ENCODE peak calls at places on chromosomes 11 and 22, in seven cellular contexts. One of them, this sample, is unnamed. For H3K4me1, the result is how much of the 10 kb centered on the place peaks cover.

GRCh38 chr22:18075101-18075730 is 2.6 kb upstream of the PEX26 start:
- DNase-seq in GM23248: no peak
- DNase-seq in uterus: no peak
- DNase-seq in esophagus squamous epithelium: no peak
- DNase-seq in upper lobe of left lung: no peak
- DNase-seq in fibroblast of lung: no peak
- DNase-seq in PC-9: no peak
- DNase-seq in this sample: no peak

GRCh38 chr11:12013771-12014170 is 5.3 kb upstream of the DKK3 start:
- DNase-seq in esophagus squamous epithelium: no peak
- DNase-seq in fibroblast of lung: no peak
- DNase-seq in upper lobe of left lung: no peak
- DNase-seq in uterus: no peak
- DNase-seq in PC-9: no peak
- DNase-seq in GM23248: peak
- DNase-seq in this sample: no peak

GRCh38 chr22:33255781-33256180 is 197.6 kb upstream of the SYN3 start:
- DNase-seq in fibroblast of lung: no peak
- DNase-seq in esophagus squamous epithelium: no peak
- DNase-seq in PC-9: no peak
- DNase-seq in upper lobe of left lung: no peak
- DNase-seq in GM23248: no peak
- DNase-seq in uterus: no peak
- DNase-seq in this sample: no peak

GRCh38 chr22:33357894-33358440 is 299.8 kb upstream of the SYN3 start:
- DNase-seq in fibroblast of lung: no peak
- DNase-seq in PC-9: no peak
- DNase-seq in upper lobe of left lung: no peak
- DNase-seq in esophagus squamous epithelium: no peak
- DNase-seq in uterus: no peak
- DNase-seq in GM23248: no peak
- DNase-seq in this sample: no peak

GRCh38 chr22:49687333-49687732 is 140.3 kb downstream of the BRD1 start:
- DNase-seq in uterus: no peak
- DNase-seq in upper lobe of left lung: peak
- DNase-seq in PC-9: no peak
- DNase-seq in esophagus squamous epithelium: no peak
- DNase-seq in fibroblast of lung: no peak
- DNase-seq in GM23248: no peak
- DNase-seq in this sample: no peak

GRCh38 chr11:116690623-116691022 is 82.2 kb downstream of the BUD13 start:
- DNase-seq in esophagus squamous epithelium: no peak
- DNase-seq in fibroblast of lung: no peak
- DNase-seq in GM23248: no peak
- DNase-seq in upper lobe of left lung: no peak
- DNase-seq in uterus: no peak
- DNase-seq in PC-9: no peak
- DNase-seq in this sample: no peak

GRCh38 chr11:111785886-111786412 is 19.8 kb upstream of the PPP2R1B start:
- DNase-seq in upper lobe of left lung: no peak
- DNase-seq in GM23248: no peak
- DNase-seq in esophagus squamous epithelium: no peak
- DNase-seq in fibroblast of lung: no peak
- DNase-seq in uterus: no peak
- DNase-seq in PC-9: no peak
- DNase-seq in this sample: no peak

GRCh38 chr11:121591405-121592033 is 138.8 kb upstream of the SORL1-AS1 start:
- DNase-seq in PC-9: no peak
- DNase-seq in uterus: peak
- DNase-seq in esophagus squamous epithelium: no peak
- DNase-seq in upper lobe of left lung: no peak
- DNase-seq in GM23248: peak
- DNase-seq in fibroblast of lung: peak
- DNase-seq in this sample: peak

GRCh38 chr22:33302049-33302545 is 243.9 kb upstream of the SYN3 start:
- DNase-seq in fibroblast of lung: peak
- DNase-seq in GM23248: peak
- DNase-seq in upper lobe of left lung: peak
- DNase-seq in PC-9: peak
- DNase-seq in uterus: peak
- DNase-seq in esophagus squamous epithelium: peak
- DNase-seq in this sample: peak

GRCh38 chr11:109789911-109790310 is 303.3 kb upstream of the ZC3H12C start:
- DNase-seq in PC-9: no peak
- DNase-seq in GM23248: peak
- DNase-seq in fibroblast of lung: no peak
- DNase-seq in upper lobe of left lung: no peak
- DNase-seq in uterus: no peak
- DNase-seq in esophagus squamous epithelium: no peak
- DNase-seq in this sample: no peak

GRCh38 chr22:37243402-37244113 is 511 bp downstream of the RAC2 start:
- DNase-seq in uterus: no peak
- DNase-seq in upper lobe of left lung: no peak
- DNase-seq in fibroblast of lung: no peak
- DNase-seq in esophagus squamous epithelium: no peak
- DNase-seq in GM23248: no peak
- DNase-seq in PC-9: no peak
- DNase-seq in this sample: no peak

GRCh38 chr11:64305691-64306562 is 603 bp downstream of the ESRRA start:
- DNase-seq in fibroblast of lung: peak
- DNase-seq in uterus: peak
- DNase-seq in upper lobe of left lung: peak
- DNase-seq in PC-9: peak
- DNase-seq in esophagus squamous epithelium: peak
- DNase-seq in GM23248: peak
- DNase-seq in this sample: no peak

GRCh38 chr11:11948242-11948947 is 60.0 kb downstream of the DKK3 start:
- DNase-seq in fibroblast of lung: no peak
- DNase-seq in PC-9: no peak
- DNase-seq in esophagus squamous epithelium: no peak
- DNase-seq in GM23248: no peak
- DNase-seq in uterus: no peak
- DNase-seq in upper lobe of left lung: no peak
- DNase-seq in this sample: no peak

GRCh38 chr11:96748639-96749370 is 359.0 kb downstream of the JRKL start:
- DNase-seq in PC-9: no peak
- DNase-seq in upper lobe of left lung: no peak
- DNase-seq in uterus: no peak
- DNase-seq in esophagus squamous epithelium: no peak
- DNase-seq in fibroblast of lung: peak
- DNase-seq in GM23248: peak
- DNase-seq in this sample: no peak

GRCh38 chr22:17159504-17159951 is 451 bp upstream of the HDHD5 start:
- DNase-seq in esophagus squamous epithelium: no peak
- DNase-seq in uterus: peak
- DNase-seq in GM23248: peak
- DNase-seq in PC-9: peak
- DNase-seq in fibroblast of lung: peak
- DNase-seq in upper lobe of left lung: peak
- DNase-seq in this sample: no peak

GRCh38 chr11:4979021-4979420 is 15.6 kb upstream of the OR51L1 start:
- DNase-seq in esophagus squamous epithelium: no peak
- DNase-seq in uterus: no peak
- DNase-seq in GM23248: no peak
- DNase-seq in PC-9: no peak
- DNase-seq in fibroblast of lung: no peak
- DNase-seq in upper lobe of left lung: no peak
- DNase-seq in this sample: no peak

GRCh38 chr11:659532-660085 is 22.5 kb downstream of the DRD4 start:
- DNase-seq in esophagus squamous epithelium: no peak
- DNase-seq in fibroblast of lung: no peak
- DNase-seq in GM23248: no peak
- DNase-seq in upper lobe of left lung: no peak
- DNase-seq in uterus: no peak
- DNase-seq in PC-9: no peak
- DNase-seq in this sample: no peak

DNA sequence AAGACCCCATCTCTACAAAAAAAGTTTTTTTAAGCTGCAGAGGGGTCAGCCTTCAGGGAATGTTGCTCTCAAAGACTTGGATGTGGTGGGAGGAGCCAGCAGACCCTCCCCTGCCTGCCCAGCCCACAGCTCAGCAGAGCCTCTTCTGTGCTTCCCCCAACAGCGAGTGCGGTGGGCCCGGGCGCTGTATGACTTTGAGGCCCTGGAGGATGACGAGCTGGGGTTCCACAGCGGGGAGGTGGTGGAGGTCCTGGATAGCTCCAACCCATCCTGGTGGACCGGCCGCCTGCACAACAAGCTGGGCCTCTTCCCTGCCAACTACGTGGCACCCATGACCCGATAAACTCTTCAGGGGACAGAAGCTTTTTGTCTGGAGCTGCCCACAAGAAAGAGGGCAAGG is 10.5 kb downstream of the TMA7B start:
- DNase-seq in uterus: no peak
- DNase-seq in upper lobe of left lung: peak
- DNase-seq in PC-9: no peak
- DNase-seq in GM23248: no peak
- DNase-seq in fibroblast of lung: no peak
- DNase-seq in esophagus squamous epithelium: no peak
- DNase-seq in this sample: no peak
- H3K4me1 ChIP-seq in uterus: under half
- H3K4me1 ChIP-seq in upper lobe of left lung: under half
- H3K4me1 ChIP-seq in PC-9: under half
- H3K4me1 ChIP-seq in GM23248: under half
- H3K4me1 ChIP-seq in fibroblast of lung: under half
- H3K4me1 ChIP-seq in esophagus squamous epithelium: under half
- H3K4me1 ChIP-seq in this sample: under half

GRCh38 chr11:126153006-126153405 is 58.4 kb downstream of the RPUSD4 start:
- DNase-seq in GM23248: no peak
- DNase-seq in esophagus squamous epithelium: no peak
- DNase-seq in uterus: no peak
- DNase-seq in fibroblast of lung: no peak
- DNase-seq in PC-9: no peak
- DNase-seq in upper lobe of left lung: no peak
- DNase-seq in this sample: no peak

GRCh38 chr11:126152152-126152551 is 59.3 kb downstream of the RPUSD4 start:
- DNase-seq in GM23248: no peak
- DNase-seq in esophagus squamous epithelium: no peak
- DNase-seq in PC-9: no peak
- DNase-seq in fibroblast of lung: no peak
- DNase-seq in uterus: no peak
- DNase-seq in upper lobe of left lung: no peak
- DNase-seq in this sample: no peak

GRCh38 chr11:126150256-126150655 is 61.2 kb downstream of the RPUSD4 start:
- DNase-seq in uterus: no peak
- DNase-seq in GM23248: no peak
- DNase-seq in fibroblast of lung: no peak
- DNase-seq in upper lobe of left lung: no peak
- DNase-seq in esophagus squamous epithelium: no peak
- DNase-seq in PC-9: no peak
- DNase-seq in this sample: no peak

GRCh38 chr11:126153999-126154398 is 57.5 kb downstream of the RPUSD4 start:
- DNase-seq in fibroblast of lung: peak
- DNase-seq in PC-9: peak
- DNase-seq in uterus: peak
- DNase-seq in upper lobe of left lung: no peak
- DNase-seq in GM23248: peak
- DNase-seq in esophagus squamous epithelium: no peak
- DNase-seq in this sample: no peak

GRCh38 chr11:126152586-126152985 is 58.9 kb downstream of the RPUSD4 start:
- DNase-seq in fibroblast of lung: no peak
- DNase-seq in upper lobe of left lung: no peak
- DNase-seq in GM23248: no peak
- DNase-seq in esophagus squamous epithelium: no peak
- DNase-seq in PC-9: peak
- DNase-seq in uterus: no peak
- DNase-seq in this sample: no peak
- H3K4me1 ChIP-seq in fibroblast of lung: under half
- H3K4me1 ChIP-seq in upper lobe of left lung: under half
- H3K4me1 ChIP-seq in GM23248: under half
- H3K4me1 ChIP-seq in esophagus squamous epithelium: under half
- H3K4me1 ChIP-seq in PC-9: under half
- H3K4me1 ChIP-seq in uterus: under half
- H3K4me1 ChIP-seq in this sample: under half

GRCh38 chr22:28821452-28821851 is 21.1 kb upstream of the XBP1 start:
- DNase-seq in uterus: no peak
- DNase-seq in upper lobe of left lung: no peak
- DNase-seq in GM23248: no peak
- DNase-seq in esophagus squamous epithelium: no peak
- DNase-seq in fibroblast of lung: no peak
- DNase-seq in PC-9: no peak
- DNase-seq in this sample: no peak

GRCh38 chr22:28820885-28821284 is 20.5 kb upstream of the XBP1 start:
- DNase-seq in PC-9: no peak
- DNase-seq in upper lobe of left lung: no peak
- DNase-seq in fibroblast of lung: no peak
- DNase-seq in esophagus squamous epithelium: no peak
- DNase-seq in uterus: no peak
- DNase-seq in GM23248: no peak
- DNase-seq in this sample: no peak

GRCh38 chr22:28819253-28820096 is 19.1 kb upstream of the XBP1 start:
- DNase-seq in esophagus squamous epithelium: no peak
- DNase-seq in PC-9: peak
- DNase-seq in uterus: no peak
- DNase-seq in GM23248: no peak
- DNase-seq in upper lobe of left lung: no peak
- DNase-seq in fibroblast of lung: no peak
- DNase-seq in this sample: no peak

GRCh38 chr22:28826921-28827320 is 26.6 kb upstream of the XBP1 start:
- DNase-seq in fibroblast of lung: no peak
- DNase-seq in PC-9: no peak
- DNase-seq in upper lobe of left lung: no peak
- DNase-seq in uterus: no peak
- DNase-seq in GM23248: no peak
- DNase-seq in esophagus squamous epithelium: no peak
- DNase-seq in this sample: no peak

DNA sequence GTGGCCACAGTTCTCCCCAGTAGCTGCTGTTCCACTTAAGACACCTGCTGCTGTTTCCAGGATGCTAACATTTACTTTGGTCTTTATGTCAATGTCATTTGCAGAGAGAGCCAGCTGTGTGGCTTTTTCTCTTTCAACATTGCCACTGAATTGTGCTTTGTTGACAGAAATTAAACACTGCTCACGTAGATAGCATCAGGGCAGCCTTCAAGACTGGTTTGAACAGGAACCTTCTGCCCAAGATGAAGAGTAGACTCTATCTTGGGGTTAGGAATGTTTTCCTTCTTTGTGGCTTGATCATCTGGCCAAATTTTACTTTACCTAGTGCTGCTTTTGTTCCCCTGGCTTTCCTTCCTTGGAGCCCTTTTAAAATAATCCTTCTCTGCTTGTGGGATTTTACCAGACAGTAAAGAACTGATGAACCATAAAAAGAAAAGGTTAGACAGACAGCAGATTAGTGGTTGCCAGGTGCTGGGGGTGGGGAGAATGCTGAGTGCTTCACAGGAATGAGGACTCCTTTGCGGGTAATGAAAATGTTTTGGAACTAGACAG is 22.6 kb upstream of the XBP1 start:
- DNase-seq in fibroblast of lung: no peak
- DNase-seq in GM23248: no peak
- DNase-seq in upper lobe of left lung: no peak
- DNase-seq in esophagus squamous epithelium: no peak
- DNase-seq in PC-9: peak
- DNase-seq in uterus: no peak
- DNase-seq in this sample: no peak
- H3K4me1 ChIP-seq in fibroblast of lung: under half
- H3K4me1 ChIP-seq in GM23248: under half
- H3K4me1 ChIP-seq in upper lobe of left lung: under half
- H3K4me1 ChIP-seq in esophagus squamous epithelium: under half
- H3K4me1 ChIP-seq in PC-9: under half
- H3K4me1 ChIP-seq in uterus: under half
- H3K4me1 ChIP-seq in this sample: under half

GRCh38 chr11:44998051-44998450 is 47.4 kb upstream of the TP53I11 start:
- DNase-seq in PC-9: no peak
- DNase-seq in fibroblast of lung: no peak
- DNase-seq in GM23248: no peak
- DNase-seq in uterus: no peak
- DNase-seq in esophagus squamous epithelium: no peak
- DNase-seq in upper lobe of left lung: no peak
- DNase-seq in this sample: no peak
- H3K4me1 ChIP-seq in PC-9: under half
- H3K4me1 ChIP-seq in fibroblast of lung: under half
- H3K4me1 ChIP-seq in GM23248: under half
- H3K4me1 ChIP-seq in uterus: under half
- H3K4me1 ChIP-seq in esophagus squamous epithelium: under half
- H3K4me1 ChIP-seq in upper lobe of left lung: under half
- H3K4me1 ChIP-seq in this sample: under half